ENCODE peak calls at places on chromosomes 2 and 18, in five cellular contexts. J is T-cell, R is tibial nerve, W is IMR-90, H is NCI-H1105 treated with DMSO at 0.1 percent for 48 hours. L is an unnamed sample.

GRCh38 chr2:46010925-46011490 is 286.2 kb upstream of the EPAS1 start:
- DNase-seq in J (no peak), R (no peak), W (peak; percentile 74), H (peak; percentile 36), L (no peak)

GRCh38 chr18:44458777-44459176 is 221.9 kb upstream of the SETBP1 start:
- DNase-seq in J (no peak), R (no peak), W (peak; percentile 32), H (no peak), L (no peak)

GRCh38 chr2:19536136-19536535 is 177.7 kb upstream of the OSR1 start:
- DNase-seq in J (no peak), R (no peak), W (no peak), H (no peak), L (no peak)

GRCh38 chr2:10424051-10424450 is 24.1 kb downstream of the ODC1 start:
- DNase-seq in J (no peak), R (no peak), W (peak; percentile 78), H (no peak), L (no peak)

GRCh38 chr2:46082531-46083485 is 214.4 kb upstream of the EPAS1 start:
- DNase-seq in J (no peak), R (no peak), W (peak; percentile 88), H (no peak), L (no peak)

GRCh38 chr2:42931818-42932195 is 139.4 kb upstream of the HAAO start:
- DNase-seq in J (no peak), R (no peak), W (peak; percentile 28), H (no peak), L (no peak)

GRCh38 chr2:150028337-150028736 is 440.8 kb upstream of the MMADHC start:
- DNase-seq in J (no peak), R (no peak), W (no peak), H (no peak), L (no peak)

GRCh38 chr2:240565267-240566202 is 2.7 kb upstream of the RNPEPL1 start:
- DNase-seq in J (peak; percentile 91), R (no peak), W (peak; percentile 57), H (no peak), L (no peak)

GRCh38 chr2:206082298-206082843 is 3.6 kb downstream of the INO80D start:
- DNase-seq in J (no peak), R (no peak), W (no peak), H (no peak), L (no peak)

GRCh38 chr2:176638167-176639015 is 369.1 kb downstream of the MTX2 start:
- DNase-seq in J (peak; percentile 32), R (peak; percentile 57), W (peak; percentile 45), H (peak; percentile 68), L (no peak)

GRCh38 chr2:151999058-151999457 is 99.8 kb downstream of the CACNB4 start:
- DNase-seq in J (no peak), R (peak; percentile 18), W (peak; percentile 34), H (peak; percentile 60), L (no peak)

GRCh38 chr2:195574305-195574704 is 82.7 kb upstream of the SLC39A10 start:
- DNase-seq in J (no peak), R (no peak), W (no peak), H (no peak), L (no peak)

GRCh38 chr2:234751275-234751938 is 200.4 kb upstream of the SH3BP4 start:
- DNase-seq in J (no peak), R (no peak), W (no peak), H (peak; percentile 10), L (no peak)

GRCh38 chr2:221025397-221025796 is 546.7 kb downstream of the EPHA4 start:
- DNase-seq in J (no peak), R (no peak), W (no peak), H (no peak), L (no peak)

GRCh38 chr2:61210332-61210981 is 48.5 kb downstream of the C2orf74 start:
- DNase-seq in J (no peak), R (no peak), W (peak; percentile 87), H (no peak), L (no peak)

GRCh38 chr2:3223080-3223923 is 154.3 kb downstream of the EIPR1 start:
- DNase-seq in J (peak; percentile 71), R (no peak), W (peak; percentile 86), H (no peak), L (no peak)

GRCh38 chr18:64566461-64566860 is 417.6 kb upstream of the LINC00305 start:
- DNase-seq in J (no peak), R (no peak), W (no peak), H (no peak), L (no peak)

GRCh38 chr2:178865121-178865520 is 57.9 kb upstream of the TTN start:
- DNase-seq in J (no peak), R (no peak), W (no peak), H (no peak), L (peak; percentile 17)

GRCh38 chr2:78992451-78992806 is 33.1 kb upstream of the REG3G start:
- DNase-seq in J (no peak), R (no peak), W (no peak), H (no peak), L (no peak)

GRCh38 chr2:85033388-85033787 is 62.4 kb downstream of the KCMF1 start:
- DNase-seq in J (no peak), R (no peak), W (no peak), H (no peak), L (no peak)

GRCh38 chr18:10270160-10270571 is 184.3 kb upstream of the APCDD1 start:
- DNase-seq in J (no peak), R (peak; percentile 48), W (peak; percentile 44), H (no peak), L (no peak)